ENCODE peak calls at places on chromosome 10, in seven cellular contexts. Q is mammary epithelial cell, P is PC-3, J is fibroblast of lung, F is K562, D is MM.1S, U is HCT116. K is an unnamed sample.

GRCh38 chr10:61283066-61283465 is 170.1 kb downstream of the TMEM26 start:
- DNase-seq in P (no peak), J (peak; percentile 68), F (no peak), U (no peak), D (no peak), Q (no peak), K (no peak)

GRCh38 chr10:69961168-69961863 is 91.3 kb upstream of the MACROH2A2 start:
- DNase-seq in U (no peak), Q (no peak), J (peak; percentile 19), D (no peak), F (no peak), P (peak; percentile 32), K (no peak)

GRCh38 chr10:48608279-48608681 is 3.4 kb upstream of the ARHGAP22 start:
- DNase-seq in Q (peak; percentile 48), P (no peak), J (no peak), D (peak; percentile 82), F (peak; percentile 73), U (peak; percentile 34), K (peak; percentile 51)

GRCh38 chr10:61063911-61064310 is 119.9 kb upstream of the RHOBTB1 start:
- DNase-seq in F (no peak), J (peak; percentile 50), U (no peak), D (no peak), P (peak; percentile 23), Q (no peak), K (no peak)

GRCh38 chr10:75717126-75717916 is 285.9 kb downstream of the LRMDA start:
- DNase-seq in F (no peak), D (no peak), J (no peak), Q (no peak), P (peak; percentile 74), U (no peak), K (no peak)

GRCh38 chr10:86346169-86346793 is 20.3 kb downstream of the GRID1 start:
- DNase-seq in Q (no peak), U (no peak), P (no peak), J (no peak), F (no peak), D (no peak), K (no peak)

GRCh38 chr10:2949221-2949947 is 118.0 kb upstream of the PFKP start:
- DNase-seq in U (no peak), D (no peak), J (no peak), F (no peak), Q (no peak), P (no peak), K (no peak)

GRCh38 chr10:86867149-86867548 is 90.3 kb downstream of the MMRN2 start:
- DNase-seq in D (no peak), U (no peak), P (no peak), Q (no peak), F (no peak), J (no peak), K (no peak)

GRCh38 chr10:129531195-129531968 is 64.3 kb downstream of the MGMT start:
- DNase-seq in D (no peak), Q (no peak), P (peak; percentile 75), U (peak; percentile 7), F (no peak), J (peak; percentile 79), K (no peak)

GRCh38 chr10:121653608-121654007 is 55.4 kb upstream of the FGFR2 start:
- DNase-seq in D (no peak), U (no peak), F (no peak), J (no peak), Q (no peak), P (no peak), K (no peak)

GRCh38 chr10:94403034-94403822 is 887 bp downstream of the TBC1D12 start:
- DNase-seq in D (peak; percentile 83), J (peak; percentile 76), U (peak; percentile 52), F (peak; percentile 46), Q (peak; percentile 59), P (peak; percentile 74), K (no peak)

GRCh38 chr10:119349937-119350513 is 142.7 kb downstream of the GRK5 start:
- DNase-seq in J (no peak), P (no peak), F (no peak), U (no peak), Q (no peak), D (no peak), K (no peak)

GRCh38 chr10:111076191-111076681 is 593 bp upstream of the ADRA2A start:
- DNase-seq in P (peak; percentile 44), Q (peak; percentile 37), J (peak; percentile 39), F (peak; percentile 51), U (peak; percentile 13), D (peak; percentile 57), K (no peak)

GRCh38 chr10:111078505-111079185 is 1.8 kb downstream of the ADRA2A start:
- DNase-seq in D (no peak), Q (no peak), F (no peak), P (no peak), U (no peak), J (no peak), K (no peak)

GRCh38 chr10:111077715-111078504 is 1.1 kb downstream of the ADRA2A start:
- DNase-seq in P (no peak), F (no peak), J (no peak), U (no peak), D (no peak), Q (no peak), K (no peak)

GRCh38 chr10:111076682-111077661 is at the start of gene ADRA2A:
- DNase-seq in Q (peak; percentile 41), U (no peak), P (peak; percentile 12), F (no peak), D (peak; percentile 52), J (peak; percentile 40), K (no peak)

DNA sequence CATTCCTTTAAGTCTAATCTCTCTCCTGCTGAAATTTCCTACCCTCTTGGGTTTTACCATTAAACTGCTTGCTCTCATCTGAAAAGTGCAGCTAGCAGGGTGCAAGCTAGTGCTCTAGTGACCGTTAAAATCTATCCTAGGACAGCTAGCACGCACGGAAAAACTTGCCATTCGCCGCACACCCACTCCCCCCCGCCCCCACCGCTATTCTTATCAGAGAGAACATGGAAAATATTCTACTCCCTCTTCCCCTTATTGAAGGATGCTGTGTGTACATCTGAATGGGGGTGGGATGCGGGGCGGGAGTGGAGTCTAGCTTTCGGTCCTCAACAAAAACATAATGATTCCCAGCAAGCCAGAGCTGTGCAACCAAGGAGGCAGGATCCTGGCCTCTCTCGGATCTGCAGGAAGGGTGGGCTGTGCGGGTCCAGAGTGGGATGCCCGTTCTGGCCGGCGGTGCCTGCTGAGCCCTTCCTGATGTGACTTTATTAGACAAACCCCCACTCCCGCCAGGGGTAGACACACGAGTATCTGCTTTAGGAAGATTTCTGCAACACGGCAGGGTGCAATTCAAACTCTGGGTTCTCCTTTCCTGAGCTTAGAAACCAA is 1.1 kb upstream of the ADRA2A start:
- DNase-seq in D (no peak), U (no peak), Q (no peak), J (no peak), P (no peak), F (no peak), K (no peak)
- TF ChIP-seq EZH2 in D (no peak), U (no peak), Q (no peak), J (no peak), P (no peak), F (no peak), K (no peak)

DNA sequence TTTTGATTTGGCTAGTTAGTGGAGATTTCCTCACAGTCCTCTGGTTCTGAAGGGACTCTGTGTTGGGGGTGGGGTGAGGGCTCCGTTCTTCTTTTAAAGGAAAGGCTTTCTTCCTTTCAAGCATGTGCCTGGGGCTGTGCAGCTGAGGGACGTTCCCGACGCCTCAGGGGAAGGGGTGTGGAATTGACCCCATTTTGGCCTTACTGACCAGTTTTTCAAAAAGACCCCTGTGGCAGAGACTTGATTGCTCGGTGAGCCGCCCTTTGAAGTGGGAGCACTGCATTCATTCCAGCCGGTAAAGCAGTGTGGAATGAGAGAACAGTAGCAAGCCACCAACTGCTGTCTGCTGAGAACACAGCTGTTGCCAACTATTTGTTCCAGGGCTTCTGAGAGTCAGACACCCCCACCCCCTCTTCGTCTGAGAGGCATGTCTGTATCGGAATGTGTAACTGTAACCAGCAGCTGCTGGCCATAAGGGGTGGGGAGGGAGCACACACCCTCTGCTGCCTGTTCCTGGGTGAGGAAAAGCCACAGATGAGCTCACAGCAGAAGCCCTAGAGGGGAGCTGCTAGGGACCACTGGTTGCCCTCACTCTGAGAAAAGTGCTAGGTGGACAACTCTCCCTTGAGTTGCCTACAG is 33.1 kb downstream of the WBP1L start:
- DNase-seq in Q (peak; percentile 91), P (no peak), D (peak; percentile 93), F (peak; percentile 68), J (peak; percentile 100), U (no peak), K (peak; percentile 97)
- TF ChIP-seq CTCF in Q (no peak), P (no peak), D (no peak), F (no peak), J (no peak), U (no peak), K (peak; percentile 35)

GRCh38 chr10:4824791-4825310 is 1.2 kb upstream of the AKR1E2 start:
- DNase-seq in U (no peak), F (no peak), D (no peak), J (no peak), P (no peak), Q (no peak), K (no peak)

GRCh38 chr10:4828005-4828404 is 2.0 kb downstream of the AKR1E2 start:
- DNase-seq in U (no peak), Q (no peak), F (peak; percentile 73), P (no peak), J (no peak), D (no peak), K (no peak)

GRCh38 chr10:4825456-4825867 is 545 bp upstream of the AKR1E2 start:
- DNase-seq in U (no peak), Q (no peak), P (no peak), D (no peak), J (no peak), F (no peak), K (no peak)

GRCh38 chr10:4826788-4827324 is 849 bp downstream of the AKR1E2 start:
- DNase-seq in P (no peak), F (no peak), D (no peak), Q (no peak), U (no peak), J (no peak), K (no peak)

GRCh38 chr10:4825868-4826787 is at the start of gene AKR1E2:
- DNase-seq in J (peak; percentile 96), Q (peak; percentile 81), F (peak; percentile 91), U (peak; percentile 83), P (no peak), D (peak; percentile 47), K (no peak)
- TF ChIP-seq EZH2 in J (peak; percentile 44), Q (no peak), F (no peak), U (no peak), P (no peak), D (no peak), K (no peak)

GRCh38 chr10:96371356-96371755 is 12.6 kb upstream of the OPALIN start:
- DNase-seq in F (no peak), U (no peak), D (no peak), Q (no peak), J (no peak), P (no peak), K (no peak)

GRCh38 chr10:96370575-96371157 is 11.9 kb upstream of the OPALIN start:
- DNase-seq in F (peak; percentile 55), P (peak; percentile 71), Q (peak; percentile 21), U (peak; percentile 44), J (peak; percentile 7), D (peak; percentile 49), K (peak; percentile 65)

GRCh38 chr10:96369890-96370574 is 11.2 kb upstream of the OPALIN start:
- DNase-seq in Q (no peak), P (peak; percentile 60), U (no peak), J (peak; percentile 10), F (no peak), D (no peak), K (no peak)

GRCh38 chr10:96367470-96367869 is 8.7 kb upstream of the OPALIN start:
- DNase-seq in U (no peak), Q (no peak), P (no peak), D (no peak), J (no peak), F (no peak), K (no peak)

GRCh38 chr10:96368971-96369370 is 10.2 kb upstream of the OPALIN start:
- DNase-seq in Q (no peak), J (no peak), U (no peak), D (no peak), P (no peak), F (no peak), K (no peak)
- TF ChIP-seq CTCF in Q (no peak), J (no peak), U (no peak), D (no peak), P (no peak), F (no peak), K (no peak)